ENCODE peak calls at places on chromosomes 5 and 9, in five cellular contexts. One of them, this sample, is unnamed.

GRCh38 chr9:123960366-123960765 is 30.4 kb upstream of the DENND1A start:
- DNase-seq in MCF 10A: no peak
- DNase-seq in HTR-8/SVneo: no peak
- DNase-seq in fibroblast of lung: no peak
- DNase-seq in mesendoderm: peak
- DNase-seq in this sample: no peak

GRCh38 chr9:130054428-130054786 is 701 bp downstream of the GPR107 start:
- DNase-seq in MCF 10A: no peak
- DNase-seq in HTR-8/SVneo: no peak
- DNase-seq in fibroblast of lung: no peak
- DNase-seq in mesendoderm: no peak
- DNase-seq in this sample: no peak

GRCh38 chr5:625516-625915 is 13.4 kb downstream of the CEP72 start:
- DNase-seq in MCF 10A: no peak
- DNase-seq in HTR-8/SVneo: no peak
- DNase-seq in fibroblast of lung: no peak
- DNase-seq in mesendoderm: no peak
- DNase-seq in this sample: no peak

GRCh38 chr5:142680605-142681259 is 5.2 kb downstream of the FGF1 start:
- DNase-seq in MCF 10A: peak
- DNase-seq in HTR-8/SVneo: peak
- DNase-seq in fibroblast of lung: peak
- DNase-seq in mesendoderm: peak
- DNase-seq in this sample: peak

GRCh38 chr5:139474815-139475791 is 4.3 kb downstream of the SMIM33 start:
- DNase-seq in MCF 10A: peak
- DNase-seq in HTR-8/SVneo: peak
- DNase-seq in fibroblast of lung: peak
- DNase-seq in mesendoderm: no peak
- DNase-seq in this sample: no peak

GRCh38 chr5:103480246-103480645 is 82.3 kb downstream of the NUDT12 start:
- DNase-seq in MCF 10A: no peak
- DNase-seq in HTR-8/SVneo: no peak
- DNase-seq in fibroblast of lung: no peak
- DNase-seq in mesendoderm: no peak
- DNase-seq in this sample: no peak

GRCh38 chr9:4987996-4988421 is 2.9 kb downstream of the JAK2 start:
- DNase-seq in MCF 10A: peak
- DNase-seq in HTR-8/SVneo: peak
- DNase-seq in fibroblast of lung: peak
- DNase-seq in mesendoderm: peak
- DNase-seq in this sample: peak

GRCh38 chr9:132456241-132456640 is 46.2 kb downstream of the CFAP77 start:
- DNase-seq in MCF 10A: peak
- DNase-seq in HTR-8/SVneo: no peak
- DNase-seq in fibroblast of lung: no peak
- DNase-seq in mesendoderm: no peak
- DNase-seq in this sample: peak

GRCh38 chr9:121463026-121463827 is 36.4 kb downstream of the GGTA1 start:
- DNase-seq in MCF 10A: peak
- DNase-seq in HTR-8/SVneo: peak
- DNase-seq in fibroblast of lung: no peak
- DNase-seq in mesendoderm: peak
- DNase-seq in this sample: peak

GRCh38 chr5:79146352-79146751 is 34.7 kb downstream of the BHMT start:
- DNase-seq in MCF 10A: peak
- DNase-seq in HTR-8/SVneo: no peak
- DNase-seq in fibroblast of lung: peak
- DNase-seq in mesendoderm: no peak
- DNase-seq in this sample: no peak

GRCh38 chr5:124683917-124684555 is 62.4 kb downstream of the ZNF608 start:
- DNase-seq in MCF 10A: no peak
- DNase-seq in HTR-8/SVneo: no peak
- DNase-seq in fibroblast of lung: no peak
- DNase-seq in mesendoderm: no peak
- DNase-seq in this sample: no peak

GRCh38 chr5:135309391-135310327 is 89.4 kb downstream of the MACROH2A1 start:
- DNase-seq in MCF 10A: no peak
- DNase-seq in HTR-8/SVneo: no peak
- DNase-seq in fibroblast of lung: peak
- DNase-seq in mesendoderm: no peak
- DNase-seq in this sample: peak

GRCh38 chr5:177498013-177498847 is 826 bp upstream of the PDLIM7 start:
- DNase-seq in MCF 10A: no peak
- DNase-seq in HTR-8/SVneo: no peak
- DNase-seq in fibroblast of lung: no peak
- DNase-seq in mesendoderm: no peak
- DNase-seq in this sample: no peak

GRCh38 chr9:34047864-34048729 is 590 bp downstream of the UBAP2 start:
- DNase-seq in MCF 10A: peak
- DNase-seq in HTR-8/SVneo: no peak
- DNase-seq in fibroblast of lung: no peak
- DNase-seq in mesendoderm: peak
- DNase-seq in this sample: peak

GRCh38 chr9:112046181-112046580 is 128.9 kb downstream of the SUSD1 start:
- DNase-seq in MCF 10A: peak
- DNase-seq in HTR-8/SVneo: no peak
- DNase-seq in fibroblast of lung: peak
- DNase-seq in mesendoderm: no peak
- DNase-seq in this sample: peak

GRCh38 chr9:106745457-106745856 is 117.5 kb upstream of the ZNF462 start:
- DNase-seq in MCF 10A: peak
- DNase-seq in HTR-8/SVneo: no peak
- DNase-seq in fibroblast of lung: peak
- DNase-seq in mesendoderm: no peak
- DNase-seq in this sample: no peak

GRCh38 chr9:8622871-8623270 is 823.3 kb upstream of the DMAC1 start:
- DNase-seq in MCF 10A: no peak
- DNase-seq in HTR-8/SVneo: no peak
- DNase-seq in fibroblast of lung: no peak
- DNase-seq in mesendoderm: peak
- DNase-seq in this sample: no peak

GRCh38 chr5:72110401-72111013 is 3.2 kb downstream of the MAP1B start:
- DNase-seq in MCF 10A: no peak
- DNase-seq in HTR-8/SVneo: no peak
- DNase-seq in fibroblast of lung: no peak
- DNase-seq in mesendoderm: peak
- DNase-seq in this sample: no peak

GRCh38 chr5:151463137-151464029 is 16.0 kb downstream of the SLC36A1 start:
- DNase-seq in MCF 10A: no peak
- DNase-seq in HTR-8/SVneo: no peak
- DNase-seq in fibroblast of lung: no peak
- DNase-seq in mesendoderm: peak
- DNase-seq in this sample: no peak

GRCh38 chr5:65018763-65019162 is 250.0 kb downstream of the CWC27 start:
- DNase-seq in MCF 10A: no peak
- DNase-seq in HTR-8/SVneo: no peak
- DNase-seq in fibroblast of lung: no peak
- DNase-seq in mesendoderm: no peak
- DNase-seq in this sample: no peak

GRCh38 chr9:125066839-125067619 is 76.3 kb downstream of the SCAI start:
- DNase-seq in MCF 10A: no peak
- DNase-seq in HTR-8/SVneo: no peak
- DNase-seq in fibroblast of lung: peak
- DNase-seq in mesendoderm: peak
- DNase-seq in this sample: peak

GRCh38 chr5:126778675-126779403 is 1.9 kb downstream of the LMNB1 start:
- DNase-seq in MCF 10A: no peak
- DNase-seq in HTR-8/SVneo: no peak
- DNase-seq in fibroblast of lung: no peak
- DNase-seq in mesendoderm: peak
- DNase-seq in this sample: no peak

GRCh38 chr9:88396836-88397577 is 8.8 kb downstream of the SPIN1 start:
- DNase-seq in MCF 10A: no peak
- DNase-seq in HTR-8/SVneo: no peak
- DNase-seq in fibroblast of lung: peak
- DNase-seq in mesendoderm: no peak
- DNase-seq in this sample: no peak

GRCh38 chr5:31771500-31771899 is 132.6 kb downstream of the PDZD2 start:
- DNase-seq in MCF 10A: no peak
- DNase-seq in HTR-8/SVneo: no peak
- DNase-seq in fibroblast of lung: no peak
- DNase-seq in mesendoderm: no peak
- DNase-seq in this sample: no peak

GRCh38 chr9:97501972-97502221 is 431 bp downstream of the TMOD1 start:
- DNase-seq in MCF 10A: no peak
- DNase-seq in HTR-8/SVneo: no peak
- DNase-seq in fibroblast of lung: no peak
- DNase-seq in mesendoderm: no peak
- DNase-seq in this sample: no peak